ENCODE peak calls at places on chromosomes 13 and 19, in eight cellular contexts. F is stomach, N is tibial nerve, H is ovary, L is A549, T is suprapubic skin, X is sigmoid colon, Q is transverse colon. W is an unnamed sample.
A peak's percentile ranks its signal among the peaks of the same experiment; 100 is the strongest.

GRCh38 chr19:45712699-45713067 is 18.0 kb downstream of the FBXO46 start:
- DNase-seq in L (no peak), H (no peak), X (no peak), N (no peak), Q (no peak), T (no peak), F (no peak), W (no peak)

GRCh38 chr13:92575782-92576181 is 650.8 kb upstream of the GPC6 start:
- DNase-seq in Q (no peak), T (no peak), L (no peak), F (no peak), H (no peak), N (no peak), X (no peak), W (no peak)

GRCh38 chr13:47901451-47901850 is 99.6 kb downstream of the SUCLA2 start:
- DNase-seq in X (no peak), Q (no peak), H (no peak), T (no peak), N (no peak), F (no peak), L (no peak), W (no peak)

GRCh38 chr13:52393572-52394357 is 12.2 kb downstream of the THSD1 start:
- DNase-seq in Q (no peak), L (no peak), N (no peak), T (no peak), F (no peak), H (no peak), X (no peak), W (no peak)

GRCh38 chr13:97695684-97696083 is 257.8 kb upstream of the IPO5 start:
- DNase-seq in N (no peak), X (no peak), F (no peak), L (peak; percentile 43), T (no peak), Q (no peak), H (no peak), W (no peak)

GRCh38 chr13:99690426-99691189 is 189.3 kb downstream of the TM9SF2 start:
- DNase-seq in L (no peak), X (no peak), Q (no peak), T (no peak), F (no peak), N (no peak), H (no peak), W (no peak)

GRCh38 chr19:16851031-16851712 is 22.0 kb downstream of the SIN3B start:
- DNase-seq in T (no peak), Q (no peak), H (no peak), N (no peak), X (no peak), L (no peak), F (no peak), W (no peak)

GRCh38 chr19:49475995-49476880 is 2.2 kb downstream of the FLT3LG start:
- DNase-seq in F (no peak), L (peak; percentile 80), Q (no peak), N (no peak), X (peak; percentile 74), T (peak; percentile 81), H (no peak), W (no peak)

GRCh38 chr13:51614350-51614786 is 30.1 kb downstream of the WDFY2 start:
- DNase-seq in F (no peak), X (no peak), Q (peak; percentile 12), T (peak; percentile 74), L (no peak), N (no peak), H (no peak), W (no peak)

GRCh38 chr19:33683881-33684549 is 62.3 kb downstream of the CHST8 start:
- DNase-seq in H (no peak), Q (no peak), T (peak; percentile 45), X (peak; percentile 44), L (peak; percentile 51), N (no peak), F (no peak), W (no peak)

GRCh38 chr19:5851302-5851701 is at the start of gene FUT3:
- DNase-seq in T (no peak), H (no peak), Q (peak; percentile 84), N (no peak), F (peak; percentile 66), L (no peak), X (no peak), W (no peak)

GRCh38 chr13:33347866-33348265 is 62.3 kb upstream of the STARD13 start:
- DNase-seq in X (no peak), L (no peak), Q (no peak), T (no peak), N (no peak), F (no peak), H (no peak), W (no peak)

GRCh38 chr13:106078191-106078590 is 457.3 kb downstream of the EFNB2 start:
- DNase-seq in Q (no peak), H (no peak), N (no peak), T (no peak), L (no peak), X (no peak), F (no peak), W (no peak)

GRCh38 chr13:109479991-109480696 is 306.2 kb downstream of the IRS2 start:
- DNase-seq in F (peak; percentile 45), N (no peak), L (no peak), T (no peak), H (no peak), Q (no peak), X (no peak), W (no peak)

GRCh38 chr13:80265348-80265747 is 75.6 kb downstream of the SPRY2 start:
- DNase-seq in H (no peak), N (no peak), X (no peak), T (no peak), L (no peak), F (no peak), Q (no peak), W (no peak)

GRCh38 chr19:56837004-56837403 is 3.5 kb downstream of the PEG3 start:
- DNase-seq in T (no peak), H (peak; percentile 34), X (no peak), N (no peak), L (no peak), Q (no peak), F (no peak), W (no peak)

GRCh38 chr19:58552655-58553054 is 2.2 kb downstream of the CHMP2A start:
- DNase-seq in Q (no peak), N (no peak), X (no peak), F (no peak), T (no peak), H (no peak), L (no peak), W (no peak)

GRCh38 chr19:36115453-36116343 is at the start of gene TBCB:
- DNase-seq in L (peak; percentile 56), F (peak; percentile 84), H (no peak), Q (peak; percentile 90), N (peak; percentile 73), X (peak; percentile 92), T (peak; percentile 91), W (peak; percentile 96)

GRCh38 chr19:46716013-46716671 is 772 bp downstream of the PRKD2 start:
- DNase-seq in L (no peak), T (no peak), N (no peak), X (peak; percentile 77), F (peak; percentile 39), Q (peak; percentile 44), H (no peak), W (no peak)
- TF ChIP-seq EP300 in L (no peak), T (no peak), N (no peak), X (no peak), F (no peak), Q (no peak), H (no peak), W (no peak)

DNA sequence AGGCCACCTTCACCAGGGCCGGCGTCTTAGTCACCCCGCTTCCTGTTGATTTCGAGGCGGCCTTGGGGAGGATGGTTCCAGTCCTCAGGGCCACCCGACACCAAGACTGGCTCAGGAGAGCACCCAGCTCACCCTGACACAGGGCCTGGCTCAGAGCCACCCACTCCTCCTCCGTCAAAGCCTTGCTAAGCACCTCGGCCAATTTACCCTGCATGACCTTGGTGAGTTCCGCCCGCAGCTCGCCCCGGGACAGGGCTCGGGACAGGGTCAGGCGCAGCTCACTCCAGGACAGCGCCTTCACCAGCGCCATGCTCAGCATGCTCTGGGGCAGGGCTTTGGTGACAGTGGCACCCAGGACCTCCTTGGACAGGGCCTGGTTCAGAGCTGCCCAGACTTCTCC is 9.8 kb downstream of the IQCN start:
- DNase-seq in N (no peak), F (no peak), Q (no peak), H (peak; percentile 15), T (no peak), L (no peak), X (no peak), W (no peak)
- TF ChIP-seq CTCF in N (no peak), F (no peak), Q (no peak), H (no peak), T (no peak), L (no peak), X (no peak), W (no peak)

DNA sequence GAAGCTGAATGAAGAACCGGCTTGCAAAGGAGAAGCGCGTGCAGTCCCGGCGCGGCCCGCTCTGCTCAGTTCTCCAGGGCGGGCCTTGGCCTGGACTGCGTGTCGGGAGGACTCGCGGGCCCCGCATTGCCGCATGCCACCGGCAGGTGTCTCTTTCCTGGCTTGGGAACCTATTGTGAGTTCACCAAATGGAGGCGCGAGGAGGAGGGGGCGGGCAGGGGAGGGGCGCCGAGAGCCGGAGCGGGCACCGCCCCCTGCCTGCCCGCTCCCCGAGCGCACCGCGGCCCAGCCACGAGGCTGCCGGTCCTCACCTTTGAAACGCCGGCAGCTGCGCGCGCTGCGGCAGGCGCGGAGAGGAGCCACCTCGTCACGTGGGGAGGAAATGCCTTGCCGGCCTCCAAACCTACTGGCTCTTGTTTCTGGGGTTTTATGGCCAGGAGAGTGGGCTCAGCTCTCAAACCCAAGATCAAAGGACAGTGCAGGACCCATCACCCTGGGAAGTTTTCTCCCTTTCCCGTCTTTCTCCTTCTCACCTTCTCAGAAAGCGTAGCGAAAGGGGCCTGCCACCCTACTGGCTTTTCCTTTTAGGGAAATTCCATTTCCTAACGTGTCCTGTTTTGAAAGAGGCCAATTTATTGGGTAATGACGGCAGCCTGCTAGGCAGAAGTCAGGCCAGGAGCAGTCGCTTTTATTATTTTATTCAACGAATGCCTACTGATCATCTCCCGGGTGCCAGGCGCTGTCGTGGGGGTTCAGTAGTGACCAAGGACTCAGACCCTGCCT is 13.8 kb upstream of the UBE2L5 start:
- DNase-seq in F (peak; percentile 96), T (peak; percentile 98), H (peak; percentile 96), X (peak; percentile 98), Q (peak; percentile 97), N (peak; percentile 93), L (peak; percentile 91), W (peak; percentile 98)
- TF ChIP-seq POLR2A in F (no peak), T (no peak), H (peak; percentile 8), X (no peak), Q (no peak), N (peak; percentile 6), L (peak; percentile 57), W (no peak)

DNA sequence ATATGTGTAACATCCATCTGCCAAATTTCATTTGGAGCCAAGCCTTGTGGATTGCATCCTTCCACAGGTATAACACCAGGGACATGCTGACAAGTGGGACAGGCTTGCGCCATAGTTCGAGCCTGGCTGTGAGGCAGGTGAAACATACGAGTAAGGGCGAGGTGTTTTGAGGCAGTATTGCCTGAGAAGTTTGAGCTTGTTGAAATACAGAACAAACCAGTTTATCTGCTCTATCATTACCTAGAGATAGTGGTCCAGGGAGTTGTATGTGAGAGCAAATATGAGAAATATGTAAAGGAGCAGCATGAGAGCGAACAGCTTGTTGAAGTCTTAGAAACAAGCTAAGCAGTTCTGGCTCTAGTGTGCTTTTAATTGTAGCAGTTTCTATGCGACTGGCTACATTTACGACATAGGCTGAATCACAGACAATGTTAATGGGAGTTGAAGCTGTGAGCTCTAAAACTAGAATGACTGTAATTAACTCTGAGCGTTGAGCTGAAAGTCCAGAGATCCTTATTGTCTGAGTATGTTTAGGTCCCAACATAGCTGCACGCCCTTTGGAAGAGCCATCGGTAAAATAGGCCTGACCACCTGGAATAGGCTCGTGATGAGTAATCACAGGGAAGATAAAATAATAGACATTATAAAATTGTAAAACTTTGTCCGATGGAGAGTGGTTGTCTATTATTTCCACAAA is 8.2 kb downstream of the ZNF439 start:
- DNase-seq in L (no peak), Q (peak; percentile 33), T (no peak), X (no peak), F (no peak), H (no peak), N (no peak), W (no peak)
- TF ChIP-seq EP300 in L (no peak), Q (no peak), T (no peak), X (no peak), F (no peak), H (no peak), N (no peak), W (no peak)